ENCODE peak calls at places on chromosomes 3 and 15, in nine cellular contexts. L, N, U, O, E, A, J, V and M are unnamed samples.

GRCh38 chr3:77254967-77255831 is 215.3 kb downstream of the ROBO2 start:
- DNase-seq in A (no peak), O (peak; percentile 27), E (peak; percentile 65), V (no peak), N (peak; percentile 16), J (peak; percentile 40), L (no peak), U (peak; percentile 54), M (no peak)

GRCh38 chr15:85407421-85408269 is 27.2 kb downstream of the AKAP13 start:
- DNase-seq in J (no peak), E (no peak), U (peak; percentile 39), V (no peak), N (no peak), O (no peak), L (no peak), A (no peak), M (no peak)

GRCh38 chr3:186772886-186773417 is 10.4 kb upstream of the EIF4A2 start:
- DNase-seq in O (peak; percentile 29), N (peak; percentile 79), A (peak; percentile 80), E (peak; percentile 25), L (peak; percentile 47), U (no peak), J (peak; percentile 60), V (peak; percentile 96), M (peak; percentile 78)

GRCh38 chr15:80565988-80566387 is 129.1 kb upstream of the ABHD17C start:
- DNase-seq in E (no peak), U (no peak), L (no peak), N (no peak), J (no peak), A (no peak), O (no peak), V (no peak), M (no peak)

GRCh38 chr15:48330045-48330840 is 986 bp upstream of the DUT start:
- DNase-seq in N (no peak), J (no peak), U (no peak), L (no peak), E (no peak), A (no peak), V (no peak), O (no peak), M (no peak)

GRCh38 chr3:135752851-135753250 is 212.7 kb upstream of the PPP2R3A start:
- DNase-seq in U (peak; percentile 3), N (no peak), O (no peak), V (no peak), J (no peak), E (no peak), L (no peak), A (no peak), M (no peak)

GRCh38 chr15:68228143-68228970 is 1.2 kb downstream of the CLN6 start:
- DNase-seq in O (no peak), J (peak; percentile 19), L (no peak), V (no peak), A (peak; percentile 56), E (peak; percentile 43), N (no peak), U (no peak), M (no peak)

GRCh38 chr3:193556841-193557240 is 2.1 kb upstream of the ATP13A4 start:
- DNase-seq in N (peak; percentile 75), U (no peak), E (no peak), V (no peak), O (no peak), L (no peak), J (peak; percentile 87), A (no peak), M (no peak)

DNA sequence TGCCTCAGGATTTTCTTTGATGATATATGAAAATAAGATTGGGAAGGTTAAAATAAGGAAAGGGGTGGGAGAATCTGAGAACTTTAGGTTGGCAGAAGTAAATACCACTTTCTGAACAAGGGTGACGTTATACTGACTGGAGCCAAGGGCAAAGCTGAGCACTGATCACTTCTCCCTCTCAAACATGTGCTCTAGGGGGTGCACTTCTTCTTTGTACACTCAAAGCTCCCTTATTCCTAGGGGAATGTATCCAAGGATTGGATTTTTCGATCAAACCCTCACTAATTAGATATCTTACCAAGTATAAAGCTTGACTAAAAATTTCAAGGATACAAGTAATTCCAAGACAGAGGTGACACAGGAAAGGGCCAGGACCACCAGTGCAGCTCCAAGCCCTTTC is 243.9 kb upstream of the UMPS start:
- DNase-seq in O (no peak), E (no peak), U (no peak), A (no peak), V (no peak), L (no peak), N (no peak), J (no peak), M (no peak)
- TF ChIP-seq POLR2AphosphoS5 in O (no peak), E (no peak), U (no peak), A (no peak), V (no peak), L (no peak), N (no peak), J (no peak), M (no peak)

DNA sequence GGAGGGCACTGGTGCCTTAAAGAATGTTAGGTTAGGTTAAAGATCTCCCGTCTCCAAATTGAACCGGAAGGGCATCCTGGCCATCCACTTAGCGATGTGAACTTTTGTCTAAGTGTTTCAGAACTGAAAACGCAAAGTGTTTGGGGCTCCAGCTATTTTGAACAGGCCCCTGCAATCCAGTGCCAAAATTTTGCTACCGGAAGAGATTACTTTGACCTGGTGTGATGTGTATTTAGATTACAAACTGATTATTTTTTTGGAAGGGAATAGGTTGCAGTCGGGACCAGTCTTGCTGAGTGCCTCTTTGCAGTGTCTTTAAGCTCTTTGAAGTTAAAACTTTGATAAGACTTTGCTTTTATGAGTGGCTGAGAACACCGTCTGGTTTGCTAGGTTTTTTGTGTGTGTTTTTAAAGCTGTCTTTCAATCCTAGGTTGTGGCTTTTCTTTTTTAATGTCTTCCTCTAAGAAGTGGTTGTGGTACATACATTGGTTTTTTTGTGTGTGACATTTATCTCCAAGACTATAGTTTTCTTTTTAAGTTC is 179.6 kb downstream of the OR4M2 start:
- DNase-seq in A (no peak), J (no peak), E (no peak), V (no peak), U (no peak), O (no peak), N (no peak), L (no peak), M (no peak)
- H3K9me3 ChIP-seq in A (no peaks in the 10 kb centered on the region), J (no peaks in the 10 kb centered on the region), E (no peaks in the 10 kb centered on the region), V (no peaks in the 10 kb centered on the region), U (no peaks in the 10 kb centered on the region), O (no peaks in the 10 kb centered on the region), N (no peaks in the 10 kb centered on the region), L (no peaks in the 10 kb centered on the region), M (no peaks in the 10 kb centered on the region)

DNA sequence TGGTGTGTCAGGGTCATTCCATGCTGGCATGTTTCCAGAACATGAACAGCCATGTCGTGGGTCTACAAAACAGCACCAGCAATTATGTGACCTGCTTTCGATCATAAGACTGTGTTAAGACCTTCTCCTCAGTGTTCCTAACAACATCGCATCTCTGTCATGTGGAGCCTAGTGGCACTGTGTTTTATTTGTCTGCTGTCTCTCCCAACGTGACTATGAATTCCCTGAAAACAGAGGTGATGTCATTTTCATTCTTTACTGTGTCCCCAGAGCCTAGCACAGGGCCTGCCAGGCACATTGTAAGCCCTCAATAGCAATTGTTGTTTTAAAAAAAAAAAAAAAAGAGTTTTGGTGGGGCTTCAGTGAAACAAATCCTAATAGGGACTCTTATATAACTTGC is 94.2 kb upstream of the IL12A start:
- DNase-seq in J (no peak), U (no peak), N (no peak), O (no peak), V (no peak), A (no peak), E (no peak), L (no peak), M (no peak)
- H3K4me1 ChIP-seq in J (no peaks in the 10 kb centered on the region), U (no peaks in the 10 kb centered on the region), N (no peaks in the 10 kb centered on the region), O (no peaks in the 10 kb centered on the region), V (peaks cover 8% of the 10 kb centered on the region), A (no peaks in the 10 kb centered on the region), E (no peaks in the 10 kb centered on the region), L (peaks cover 6% of the 10 kb centered on the region), M (peaks cover 52% of the 10 kb centered on the region)

DNA sequence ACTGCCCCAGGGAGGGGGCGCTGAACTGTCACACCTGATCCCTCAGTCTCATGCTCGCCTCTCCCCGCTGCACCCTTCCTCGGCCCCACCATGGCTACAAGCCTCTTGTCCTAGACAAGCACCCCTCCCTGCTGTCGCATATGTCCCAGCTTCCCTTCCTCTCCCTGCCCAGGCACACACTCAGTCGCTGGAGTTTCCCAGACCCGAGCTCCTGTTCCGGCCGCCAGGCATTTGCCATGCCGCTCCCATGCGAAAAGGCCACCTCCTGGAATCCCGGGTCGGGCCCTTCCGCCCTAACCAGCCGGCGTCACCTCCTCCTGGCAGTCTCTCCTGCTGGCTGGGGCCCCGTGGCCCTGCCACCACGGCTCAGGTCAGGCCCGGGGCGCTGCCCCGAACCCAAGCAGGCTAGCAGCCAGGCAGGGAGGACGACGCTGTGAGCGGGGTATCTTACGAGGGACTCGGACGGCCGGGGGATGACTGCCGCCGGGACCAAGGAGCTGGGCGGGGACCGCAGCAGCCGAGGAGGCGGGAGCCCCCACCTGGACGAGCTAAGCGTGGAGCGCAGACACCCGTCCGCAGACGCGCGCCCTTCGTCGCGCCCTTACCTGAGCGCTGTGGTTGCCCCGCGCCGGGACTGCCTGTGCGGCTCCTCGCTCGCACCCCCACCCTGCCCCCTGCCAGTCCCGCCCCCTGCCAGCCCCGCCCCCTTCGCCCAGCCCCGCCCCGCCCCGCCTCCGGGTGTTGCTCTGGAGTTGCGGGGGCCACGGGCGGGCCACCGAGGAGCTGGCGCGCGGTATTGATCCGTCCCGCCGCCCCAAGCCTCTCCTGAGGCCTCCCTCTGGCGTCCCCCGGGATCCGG is at the start of gene ALS2CL:
- DNase-seq in J (peak; percentile 72), N (peak; percentile 81), L (peak; percentile 45), V (peak; percentile 92), U (no peak), A (peak; percentile 83), O (peak; percentile 49), E (peak; percentile 92), M (peak; percentile 74)
- TF ChIP-seq POLR2AphosphoS5 in J (no peak), N (peak; percentile 87), L (no peak), V (peak; percentile 67), U (no peak), A (no peak), O (no peak), E (no peak), M (peak; percentile 65)

GRCh38 chr15:25072857-25073476 is 118.2 kb downstream of the SNRPN start:
- DNase-seq in L (no peak), V (no peak), U (no peak), A (no peak), J (no peak), N (no peak), E (no peak), O (no peak), M (no peak)
- H3K9me3 ChIP-seq in L (peaks cover 100% of the 10 kb centered on the region), V (peaks cover 100% of the 10 kb centered on the region), U (peaks cover 100% of the 10 kb centered on the region), A (peaks cover 76% of the 10 kb centered on the region), J (peaks cover 98% of the 10 kb centered on the region), N (peaks cover 100% of the 10 kb centered on the region), E (peaks cover 11% of the 10 kb centered on the region), O (peaks cover 10% of the 10 kb centered on the region), M (peaks cover 99% of the 10 kb centered on the region)

GRCh38 chr15:78341057-78341763 is 1.1 kb downstream of the CRABP1 start:
- DNase-seq in A (no peak), J (no peak), U (no peak), V (peak; percentile 61), N (no peak), E (no peak), L (no peak), O (no peak), M (no peak)
- H3K4me1 ChIP-seq in A (peaks cover 18% of the 10 kb centered on the region), J (peaks cover 6% of the 10 kb centered on the region), U (peaks cover 10% of the 10 kb centered on the region), V (peaks cover 21% of the 10 kb centered on the region), N (peaks cover 9% of the 10 kb centered on the region), E (no peaks in the 10 kb centered on the region), L (no peaks in the 10 kb centered on the region), O (no peaks in the 10 kb centered on the region), M (peaks cover 10% of the 10 kb centered on the region)